ENCODE peak calls at places on chromosomes 13 and 19, in six cellular contexts. B is IMR-90, F is HepG2, N is tibial nerve, X is body of pancreas, S is left ventricle myocardium inferior. R is an unnamed sample.

GRCh38 chr13:50188696-50189095 is 173.5 kb downstream of the KCNRG start:
- DNase-seq in B (no peak), F (no peak), N (no peak), X (no peak), S (no peak), R (no peak)

GRCh38 chr19:34244611-34245299 is 9.6 kb upstream of the GARRE1 start:
- DNase-seq in B (peak; percentile 38), F (peak; percentile 22), N (no peak), X (peak; percentile 64), S (no peak), R (no peak)

GRCh38 chr13:60169239-60170031 is 5.7 kb upstream of the DIAPH3 start:
- DNase-seq in B (no peak), F (no peak), N (no peak), X (no peak), S (no peak), R (no peak)

GRCh38 chr13:108551674-108552073 is 77.7 kb upstream of the MYO16 start:
- DNase-seq in B (no peak), F (no peak), N (no peak), X (no peak), S (no peak), R (no peak)

GRCh38 chr19:54138777-54139256 is 1.3 kb downstream of the CNOT3 start:
- DNase-seq in B (no peak), F (no peak), N (no peak), X (no peak), S (no peak), R (no peak)

GRCh38 chr13:29270536-29271045 is 324.9 kb downstream of the SLC7A1 start:
- DNase-seq in B (no peak), F (no peak), N (no peak), X (no peak), S (no peak), R (no peak)

GRCh38 chr13:66037096-66037495 is 1193.0 kb downstream of the PCDH9 start:
- DNase-seq in B (no peak), F (no peak), N (no peak), X (no peak), S (no peak), R (no peak)

GRCh38 chr19:48391100-48392005 is at the start of gene KDELR1:
- DNase-seq in B (peak; percentile 60), F (peak; percentile 42), N (peak; percentile 71), X (peak; percentile 80), S (peak; percentile 75), R (peak; percentile 77)

GRCh38 chr19:54137913-54138776 is 583 bp downstream of the CNOT3 start:
- DNase-seq in B (no peak), F (no peak), N (no peak), X (no peak), S (no peak), R (no peak)

GRCh38 chr19:17275441-17276175 is 6.1 kb upstream of the ANKLE1 start:
- DNase-seq in B (no peak), F (no peak), N (no peak), X (no peak), S (no peak), R (no peak)

GRCh38 chr19:2488405-2488941 is 12.5 kb downstream of the GADD45B start:
- DNase-seq in B (no peak), F (no peak), N (no peak), X (no peak), S (no peak), R (no peak)

GRCh38 chr13:44974056-44974798 is 15.0 kb downstream of the NUFIP1 start:
- DNase-seq in B (peak; percentile 65), F (no peak), N (peak; percentile 63), X (peak; percentile 23), S (no peak), R (peak; percentile 64)

GRCh38 chr13:73765651-73766384 is 368.4 kb downstream of the KLF12 start:
- DNase-seq in B (peak; percentile 58), F (peak; percentile 75), N (peak; percentile 66), X (peak; percentile 92), S (peak; percentile 84), R (peak; percentile 75)

GRCh38 chr19:19259741-19260140 is 13.4 kb downstream of the TM6SF2 start:
- DNase-seq in B (peak; percentile 11), F (peak; percentile 38), N (no peak), X (no peak), S (no peak), R (no peak)

GRCh38 chr19:19538767-19539166 is 702 bp downstream of the CILP2 start:
- DNase-seq in B (no peak), F (no peak), N (no peak), X (no peak), S (no peak), R (no peak)

GRCh38 chr19:49019242-49019932 is 2.5 kb upstream of the LHB start:
- DNase-seq in B (peak; percentile 17), F (peak; percentile 67), N (peak; percentile 25), X (peak; percentile 98), S (peak; percentile 75), R (no peak)

GRCh38 chr13:34577051-34577450 is 365.0 kb upstream of the NBEA start:
- DNase-seq in B (no peak), F (no peak), N (no peak), X (no peak), S (no peak), R (no peak)

GRCh38 chr13:20475927-20476691 is 49.5 kb downstream of the CRYL1 start:
- DNase-seq in B (no peak), F (no peak), N (no peak), X (peak; percentile 75), S (no peak), R (no peak)

GRCh38 chr19:2607712-2608601 is 94.5 kb downstream of the GNG7 start:
- DNase-seq in B (no peak), F (no peak), N (no peak), X (no peak), S (no peak), R (no peak)

GRCh38 chr13:110216403-110217041 is 90.4 kb downstream of the COL4A1 start:
- DNase-seq in B (peak; percentile 78), F (no peak), N (no peak), X (no peak), S (no peak), R (peak; percentile 80)

DNA sequence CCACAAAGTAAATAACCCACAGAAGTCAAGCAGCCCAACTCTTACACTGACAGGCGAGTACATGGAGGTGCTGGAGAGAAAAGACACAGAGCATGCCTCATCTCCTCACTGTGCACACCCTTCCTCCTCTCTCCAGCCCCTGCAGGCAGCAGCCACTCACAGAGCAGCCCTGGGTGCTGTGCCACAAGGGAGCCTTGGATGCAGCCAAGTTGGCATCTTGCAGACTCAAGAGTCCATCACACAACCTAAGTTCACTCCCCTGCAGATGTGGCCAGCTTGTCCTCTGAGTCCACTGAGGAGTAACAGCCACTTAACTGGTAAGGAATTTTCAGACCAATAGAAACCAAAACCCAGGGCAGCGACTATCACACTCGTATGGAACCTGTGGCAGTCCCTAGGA is 47.4 kb downstream of the BRD4 start:
- DNase-seq in B (no peak), F (no peak), N (no peak), X (no peak), S (no peak), R (no peak)
- H3K4me1 ChIP-seq in B (peaks cover 45% of the 10 kb centered on the region), F (peaks cover 97% of the 10 kb centered on the region), N (peaks cover 94% of the 10 kb centered on the region), X (peaks cover 91% of the 10 kb centered on the region), S (peaks cover 100% of the 10 kb centered on the region), R (no peaks in the 10 kb centered on the region)

GRCh38 chr19:4732680-4733114 is 9.1 kb upstream of the DPP9 start:
- DNase-seq in B (peak; percentile 57), F (peak; percentile 63), N (no peak), X (peak; percentile 54), S (peak; percentile 29), R (no peak)
- TF ChIP-seq CTCF in B (peak; percentile 95), F (peak; percentile 89), N (peak; percentile 61), X (peak; percentile 70), S (peak; percentile 81), R (peak; percentile 67)

GRCh38 chr19:7497292-7497691 is 8.5 kb upstream of the PEX11G start:
- DNase-seq in B (no peak), F (no peak), N (no peak), X (no peak), S (no peak), R (no peak)

GRCh38 chr19:7494416-7495098 is 5.7 kb upstream of the PEX11G start:
- DNase-seq in B (no peak), F (peak; percentile 80), N (peak; percentile 53), X (peak; percentile 73), S (peak; percentile 48), R (peak; percentile 72)

GRCh38 chr19:7489609-7490044 is 792 bp upstream of the PEX11G start:
- DNase-seq in B (no peak), F (no peak), N (no peak), X (no peak), S (no peak), R (no peak)

GRCh38 chr19:7488736-7489353 is at the start of gene PEX11G:
- DNase-seq in B (peak; percentile 81), F (no peak), N (peak; percentile 86), X (peak; percentile 94), S (peak; percentile 93), R (peak; percentile 90)

DNA sequence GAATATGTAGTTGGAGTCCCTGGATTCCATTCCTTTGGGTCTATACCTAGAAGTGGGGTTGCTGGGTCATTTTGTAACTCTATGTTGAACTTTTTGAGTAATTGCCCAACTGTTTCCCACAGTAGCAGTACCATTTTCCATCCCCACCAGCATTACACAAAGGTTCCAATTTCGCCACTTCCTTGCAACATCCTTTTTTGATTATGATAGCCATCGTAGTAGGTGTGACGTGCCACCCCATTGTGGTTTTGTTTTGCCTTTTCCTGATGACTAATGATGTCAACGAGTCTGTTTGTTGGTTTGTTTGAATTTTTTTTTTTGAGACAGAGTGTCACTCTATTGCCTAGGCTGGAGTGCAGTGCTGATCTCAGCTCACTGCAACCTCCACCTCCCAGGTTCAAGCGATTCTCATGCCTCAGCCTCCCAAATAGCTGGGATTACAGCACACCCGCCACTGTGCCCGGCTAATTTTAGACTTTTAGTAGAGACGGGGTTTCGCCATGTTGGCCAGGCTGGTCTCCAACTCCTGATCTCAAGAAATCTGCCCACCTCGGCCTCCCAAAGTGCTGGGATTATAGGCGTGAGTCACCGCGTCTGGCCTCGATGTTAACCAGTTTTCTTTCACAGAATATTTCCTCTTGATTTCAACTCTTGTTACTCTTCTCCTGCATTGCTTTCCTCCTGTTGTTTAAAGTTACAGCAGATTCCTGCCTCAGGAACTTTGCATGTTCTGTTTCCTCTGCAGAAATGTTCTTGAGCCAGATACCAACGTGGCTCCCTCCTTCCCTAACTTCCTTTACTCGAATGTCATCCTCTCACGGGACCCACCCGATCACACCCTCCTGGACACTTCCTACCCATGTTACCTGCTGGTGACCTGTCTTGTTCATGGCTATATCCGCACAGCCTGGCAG is 3.6 kb upstream of the PEX11G start:
- DNase-seq in B (no peak), F (no peak), N (no peak), X (no peak), S (no peak), R (no peak)
- H3K27ac ChIP-seq in B (no peak overlapping the region), F (no peak overlapping the region), N (no peak overlapping the region), X (no peak overlapping the region), S (no peak overlapping the region), R (no peak overlapping the region)

GRCh38 chr13:46668302-46668720 is 115.3 kb downstream of the LRCH1 start:
- DNase-seq in B (peak; percentile 95), F (no peak), N (peak; percentile 66), X (peak; percentile 20), S (peak; percentile 35), R (no peak)

GRCh38 chr13:46666727-46667456 is 113.9 kb downstream of the LRCH1 start:
- DNase-seq in B (no peak), F (no peak), N (no peak), X (peak; percentile 23), S (peak; percentile 36), R (no peak)

GRCh38 chr13:46665630-46666482 is 112.9 kb downstream of the LRCH1 start:
- DNase-seq in B (no peak), F (peak; percentile 70), N (no peak), X (no peak), S (no peak), R (no peak)

GRCh38 chr13:46668906-46669525 is 116.0 kb downstream of the LRCH1 start:
- DNase-seq in B (no peak), F (no peak), N (no peak), X (no peak), S (no peak), R (no peak)

GRCh38 chr13:46667687-46668281 is 114.8 kb downstream of the LRCH1 start:
- DNase-seq in B (no peak), F (no peak), N (no peak), X (no peak), S (no peak), R (no peak)
- H3K4me1 ChIP-seq in B (peaks cover 10% of the 10 kb centered on the region), F (peaks cover 44% of the 10 kb centered on the region), N (peaks cover 36% of the 10 kb centered on the region), X (peaks cover 31% of the 10 kb centered on the region), S (peaks cover 74% of the 10 kb centered on the region), R (no peaks in the 10 kb centered on the region)

R was measured in right atrium auricular region.